ENCODE peak calls at places on chromosomes 3 and 15, in four cellular contexts. One of them, this sample, is unnamed.

GRCh38 chr3:47978386-47978785 is 37.8 kb downstream of the MAP4 start:
- DNase-seq in hepatocyte: no peak
- DNase-seq in CD4-positive, alpha-beta T cell: no peak
- DNase-seq in cardiac muscle cell: no peak
- DNase-seq in this sample: no peak

GRCh38 chr3:64145438-64145837 is 79.8 kb downstream of the PRICKLE2 start:
- DNase-seq in cardiac muscle cell: peak
- DNase-seq in hepatocyte: no peak
- DNase-seq in CD4-positive, alpha-beta T cell: no peak
- DNase-seq in this sample: no peak

GRCh38 chr3:16134173-16134928 is 40.1 kb upstream of the GALNT15 start:
- DNase-seq in hepatocyte: no peak
- DNase-seq in CD4-positive, alpha-beta T cell: no peak
- DNase-seq in cardiac muscle cell: peak
- DNase-seq in this sample: no peak

GRCh38 chr3:132690040-132690439 is 29.9 kb downstream of the UBA5 start:
- DNase-seq in CD4-positive, alpha-beta T cell: no peak
- DNase-seq in cardiac muscle cell: no peak
- DNase-seq in hepatocyte: no peak
- DNase-seq in this sample: no peak

GRCh38 chr3:81270603-81271371 is 490.7 kb downstream of the GBE1 start:
- DNase-seq in cardiac muscle cell: no peak
- DNase-seq in CD4-positive, alpha-beta T cell: no peak
- DNase-seq in hepatocyte: peak
- DNase-seq in this sample: no peak

GRCh38 chr3:194487289-194488006 is 646 bp upstream of the ATP13A3 start:
- DNase-seq in cardiac muscle cell: peak
- DNase-seq in CD4-positive, alpha-beta T cell: peak
- DNase-seq in hepatocyte: peak
- DNase-seq in this sample: peak

GRCh38 chr3:47412842-47413520 is 32.2 kb downstream of the PTPN23 start:
- DNase-seq in CD4-positive, alpha-beta T cell: no peak
- DNase-seq in cardiac muscle cell: no peak
- DNase-seq in hepatocyte: no peak
- DNase-seq in this sample: no peak

GRCh38 chr3:56899078-56899477 is 97.3 kb upstream of the ARHGEF3 start:
- DNase-seq in CD4-positive, alpha-beta T cell: no peak
- DNase-seq in hepatocyte: no peak
- DNase-seq in cardiac muscle cell: no peak
- DNase-seq in this sample: no peak

GRCh38 chr15:81043568-81044301 is 43.0 kb downstream of the TLNRD1 start:
- DNase-seq in hepatocyte: no peak
- DNase-seq in cardiac muscle cell: no peak
- DNase-seq in CD4-positive, alpha-beta T cell: no peak
- DNase-seq in this sample: no peak

GRCh38 chr3:111151438-111151837 is 79.8 kb downstream of the NECTIN3 start:
- DNase-seq in CD4-positive, alpha-beta T cell: no peak
- DNase-seq in hepatocyte: peak
- DNase-seq in cardiac muscle cell: peak
- DNase-seq in this sample: no peak

GRCh38 chr3:168049366-168049974 is 46.3 kb downstream of the GOLIM4 start:
- DNase-seq in hepatocyte: no peak
- DNase-seq in cardiac muscle cell: peak
- DNase-seq in CD4-positive, alpha-beta T cell: no peak
- DNase-seq in this sample: no peak

GRCh38 chr15:24856397-24857093 is 98.2 kb upstream of the SNRPN start:
- DNase-seq in CD4-positive, alpha-beta T cell: no peak
- DNase-seq in hepatocyte: peak
- DNase-seq in cardiac muscle cell: peak
- DNase-seq in this sample: peak

GRCh38 chr3:196274585-196274984 is 12.9 kb downstream of the PCYT1A start:
- DNase-seq in hepatocyte: no peak
- DNase-seq in CD4-positive, alpha-beta T cell: peak
- DNase-seq in cardiac muscle cell: no peak
- DNase-seq in this sample: no peak

GRCh38 chr15:37101634-37102314 is 1.4 kb upstream of the MEIS2 start:
- DNase-seq in hepatocyte: peak
- DNase-seq in cardiac muscle cell: peak
- DNase-seq in CD4-positive, alpha-beta T cell: no peak
- DNase-seq in this sample: peak

GRCh38 chr3:9343115-9343514 is 19.7 kb upstream of the THUMPD3 start:
- DNase-seq in cardiac muscle cell: no peak
- DNase-seq in hepatocyte: no peak
- DNase-seq in CD4-positive, alpha-beta T cell: no peak
- DNase-seq in this sample: no peak

GRCh38 chr3:9345041-9345440 is 17.8 kb upstream of the THUMPD3 start:
- DNase-seq in CD4-positive, alpha-beta T cell: no peak
- DNase-seq in hepatocyte: no peak
- DNase-seq in cardiac muscle cell: no peak
- DNase-seq in this sample: no peak

GRCh38 chr3:9340450-9341009 is 22.3 kb upstream of the THUMPD3 start:
- DNase-seq in cardiac muscle cell: peak
- DNase-seq in CD4-positive, alpha-beta T cell: no peak
- DNase-seq in hepatocyte: peak
- DNase-seq in this sample: no peak

GRCh38 chr3:9339750-9340449 is 23.0 kb upstream of the THUMPD3 start:
- DNase-seq in CD4-positive, alpha-beta T cell: no peak
- DNase-seq in cardiac muscle cell: no peak
- DNase-seq in hepatocyte: peak
- DNase-seq in this sample: no peak

GRCh38 chr3:9342696-9343095 is 20.2 kb upstream of the THUMPD3 start:
- DNase-seq in CD4-positive, alpha-beta T cell: no peak
- DNase-seq in cardiac muscle cell: no peak
- DNase-seq in hepatocyte: no peak
- DNase-seq in this sample: no peak
- H3K27ac ChIP-seq in CD4-positive, alpha-beta T cell: no peak
- H3K27ac ChIP-seq in cardiac muscle cell: no peak
- H3K27ac ChIP-seq in hepatocyte: peak
- H3K27ac ChIP-seq in this sample: no peak

DNA sequence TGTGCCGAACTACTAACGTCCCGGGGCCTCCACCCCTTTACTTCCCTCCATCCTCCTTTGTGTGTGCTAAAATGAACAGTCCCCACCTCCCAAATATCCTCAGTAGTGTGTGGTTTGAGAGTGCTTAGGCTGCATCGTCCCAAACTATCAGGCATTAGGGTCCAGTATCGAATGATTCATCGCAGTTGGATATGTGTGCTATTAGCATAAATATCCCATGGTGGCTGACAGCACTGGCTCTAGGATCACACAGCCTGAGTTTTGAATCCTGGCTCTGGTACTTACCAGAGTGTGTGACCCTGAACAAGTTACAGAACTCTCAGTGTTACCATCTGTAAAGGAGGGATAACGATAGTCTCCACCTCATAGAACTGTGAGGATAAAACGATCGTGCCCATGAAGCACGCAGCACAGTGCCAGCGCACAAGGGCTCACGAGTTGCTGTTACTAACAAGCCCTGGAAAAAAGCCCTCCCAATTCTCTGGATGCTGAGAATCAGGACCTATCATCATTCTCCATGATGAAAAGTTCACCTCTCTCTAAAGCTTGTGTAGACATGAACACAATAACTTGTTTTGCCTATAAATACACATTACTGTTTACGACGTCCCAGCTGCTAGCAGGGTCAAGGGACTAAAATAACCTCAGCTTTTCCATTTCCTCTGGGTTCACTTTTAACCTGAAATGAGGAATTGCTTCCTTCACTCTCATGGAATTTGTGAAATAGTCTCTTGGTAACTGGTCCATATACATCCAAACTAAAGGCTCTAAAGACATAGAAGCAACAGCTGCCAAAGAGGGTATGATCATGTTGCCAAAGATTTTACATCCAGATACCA is 51.0 kb downstream of the VGLL4 start:
- DNase-seq in CD4-positive, alpha-beta T cell: no peak
- DNase-seq in cardiac muscle cell: no peak
- DNase-seq in hepatocyte: no peak
- DNase-seq in this sample: no peak
- H3K27ac ChIP-seq in CD4-positive, alpha-beta T cell: no peak
- H3K27ac ChIP-seq in cardiac muscle cell: peak
- H3K27ac ChIP-seq in hepatocyte: peak
- H3K27ac ChIP-seq in this sample: peak

GRCh38 chr3:102390465-102390864 is 44.4 kb upstream of the ZPLD1 start:
- DNase-seq in hepatocyte: no peak
- DNase-seq in CD4-positive, alpha-beta T cell: no peak
- DNase-seq in cardiac muscle cell: no peak
- DNase-seq in this sample: no peak

GRCh38 chr3:102398196-102398595 is 36.6 kb upstream of the ZPLD1 start:
- DNase-seq in CD4-positive, alpha-beta T cell: no peak
- DNase-seq in cardiac muscle cell: no peak
- DNase-seq in hepatocyte: no peak
- DNase-seq in this sample: no peak

GRCh38 chr3:102400142-102400541 is 34.7 kb upstream of the ZPLD1 start:
- DNase-seq in CD4-positive, alpha-beta T cell: no peak
- DNase-seq in cardiac muscle cell: no peak
- DNase-seq in hepatocyte: no peak
- DNase-seq in this sample: no peak

GRCh38 chr3:102394517-102394916 is 40.3 kb upstream of the ZPLD1 start:
- DNase-seq in hepatocyte: no peak
- DNase-seq in CD4-positive, alpha-beta T cell: no peak
- DNase-seq in cardiac muscle cell: no peak
- DNase-seq in this sample: no peak
- H3K27ac ChIP-seq in hepatocyte: no peak
- H3K27ac ChIP-seq in CD4-positive, alpha-beta T cell: no peak
- H3K27ac ChIP-seq in cardiac muscle cell: no peak
- H3K27ac ChIP-seq in this sample: no peak

GRCh38 chr15:99486371-99487336 is 79.1 kb upstream of the MEF2A start:
- DNase-seq in cardiac muscle cell: peak
- DNase-seq in CD4-positive, alpha-beta T cell: no peak
- DNase-seq in hepatocyte: peak
- DNase-seq in this sample: peak

GRCh38 chr15:99487337-99487730 is 78.5 kb upstream of the MEF2A start:
- DNase-seq in CD4-positive, alpha-beta T cell: no peak
- DNase-seq in cardiac muscle cell: no peak
- DNase-seq in hepatocyte: no peak
- DNase-seq in this sample: no peak

GRCh38 chr15:99485992-99486370 is 79.8 kb upstream of the MEF2A start:
- DNase-seq in CD4-positive, alpha-beta T cell: no peak
- DNase-seq in hepatocyte: no peak
- DNase-seq in cardiac muscle cell: peak
- DNase-seq in this sample: no peak

GRCh38 chr15:99482993-99483392 is 82.8 kb upstream of the MEF2A start:
- DNase-seq in hepatocyte: no peak
- DNase-seq in CD4-positive, alpha-beta T cell: no peak
- DNase-seq in cardiac muscle cell: no peak
- DNase-seq in this sample: no peak

GRCh38 chr15:99485153-99485947 is 80.4 kb upstream of the MEF2A start:
- DNase-seq in hepatocyte: no peak
- DNase-seq in cardiac muscle cell: no peak
- DNase-seq in CD4-positive, alpha-beta T cell: no peak
- DNase-seq in this sample: no peak
- H3K27ac ChIP-seq in hepatocyte: no peak
- H3K27ac ChIP-seq in cardiac muscle cell: no peak
- H3K27ac ChIP-seq in CD4-positive, alpha-beta T cell: no peak
- H3K27ac ChIP-seq in this sample: peak

DNA sequence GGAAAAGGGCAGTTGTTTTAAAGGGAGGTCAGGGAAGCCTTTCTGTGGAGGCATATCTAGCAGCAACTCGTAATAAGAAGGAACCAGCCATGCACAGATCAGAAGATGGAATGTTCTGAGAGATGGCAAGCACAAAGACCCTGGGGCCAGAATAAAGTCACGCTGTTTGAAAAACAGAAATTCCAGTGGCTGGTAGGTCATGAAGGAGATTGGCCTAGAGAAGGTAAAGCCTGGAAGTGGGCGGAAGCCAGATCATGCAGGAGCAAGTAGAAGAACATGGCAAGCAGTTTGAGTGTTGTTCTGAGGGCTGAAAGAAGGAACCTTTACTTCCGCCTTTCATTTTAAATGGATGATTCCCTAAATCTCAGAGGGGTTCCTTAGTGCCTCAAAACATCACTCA is 208.1 kb upstream of the PPP2R3A start:
- DNase-seq in cardiac muscle cell: no peak
- DNase-seq in CD4-positive, alpha-beta T cell: no peak
- DNase-seq in hepatocyte: no peak
- DNase-seq in this sample: no peak
- H3K27ac ChIP-seq in cardiac muscle cell: no peak
- H3K27ac ChIP-seq in CD4-positive, alpha-beta T cell: no peak
- H3K27ac ChIP-seq in hepatocyte: no peak
- H3K27ac ChIP-seq in this sample: no peak

GRCh38 chr3:31952205-31952604 is 28.9 kb downstream of the OSBPL10 start:
- DNase-seq in hepatocyte: no peak
- DNase-seq in cardiac muscle cell: no peak
- DNase-seq in CD4-positive, alpha-beta T cell: no peak
- DNase-seq in this sample: no peak
- H3K27ac ChIP-seq in hepatocyte: no peak
- H3K27ac ChIP-seq in cardiac muscle cell: no peak
- H3K27ac ChIP-seq in CD4-positive, alpha-beta T cell: no peak
- H3K27ac ChIP-seq in this sample: no peak

DNA sequence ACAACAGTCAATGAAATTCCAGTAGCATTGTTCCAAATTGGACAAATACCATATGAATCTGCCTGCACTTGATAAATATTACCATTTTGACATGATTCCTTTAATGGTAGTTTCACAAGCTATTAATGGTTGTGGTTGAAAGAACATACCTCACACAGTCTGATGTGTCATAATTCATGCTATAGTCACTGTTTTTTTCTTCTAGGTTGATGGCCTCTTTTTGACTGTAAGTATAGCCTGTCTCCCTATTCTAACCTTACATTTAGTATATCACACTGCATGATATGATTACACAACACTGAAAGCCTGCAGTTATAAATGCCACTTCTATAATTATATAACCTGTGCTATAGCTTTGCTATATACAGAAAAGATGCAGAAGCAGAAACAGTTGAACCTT is 834.1 kb downstream of the NSUN3 start:
- DNase-seq in hepatocyte: no peak
- DNase-seq in CD4-positive, alpha-beta T cell: no peak
- DNase-seq in cardiac muscle cell: no peak
- DNase-seq in this sample: no peak
- H3K27ac ChIP-seq in hepatocyte: no peak
- H3K27ac ChIP-seq in CD4-positive, alpha-beta T cell: no peak
- H3K27ac ChIP-seq in cardiac muscle cell: no peak
- H3K27ac ChIP-seq in this sample: no peak

GRCh38 chr3:126525091-126525852 is 1.3 kb downstream of the CHST13 start:
- DNase-seq in CD4-positive, alpha-beta T cell: no peak
- DNase-seq in hepatocyte: peak
- DNase-seq in cardiac muscle cell: no peak
- DNase-seq in this sample: no peak

GRCh38 chr3:126524429-126524988 is 554 bp downstream of the CHST13 start:
- DNase-seq in CD4-positive, alpha-beta T cell: no peak
- DNase-seq in cardiac muscle cell: no peak
- DNase-seq in hepatocyte: peak
- DNase-seq in this sample: no peak

GRCh38 chr3:126525853-126526667 is 2.1 kb downstream of the CHST13 start:
- DNase-seq in cardiac muscle cell: no peak
- DNase-seq in hepatocyte: no peak
- DNase-seq in CD4-positive, alpha-beta T cell: no peak
- DNase-seq in this sample: no peak

GRCh38 chr3:126522363-126522788 is 1.6 kb upstream of the CHST13 start:
- DNase-seq in hepatocyte: peak
- DNase-seq in CD4-positive, alpha-beta T cell: peak
- DNase-seq in cardiac muscle cell: peak
- DNase-seq in this sample: no peak

GRCh38 chr3:126523745-126524428 is at the start of gene CHST13:
- DNase-seq in cardiac muscle cell: peak
- DNase-seq in CD4-positive, alpha-beta T cell: no peak
- DNase-seq in hepatocyte: peak
- DNase-seq in this sample: no peak
- H3K27ac ChIP-seq in cardiac muscle cell: no peak
- H3K27ac ChIP-seq in CD4-positive, alpha-beta T cell: no peak
- H3K27ac ChIP-seq in hepatocyte: peak
- H3K27ac ChIP-seq in this sample: peak